ENCODE peak calls at places on chromosomes 6 and 20, in four cellular contexts. I, Y, F and J are unnamed samples.

GRCh38 chr20:44745560-44746366 is at the start of gene KCNK15:
- DNase-seq in Y (peak; percentile 77), F (no peak), I (peak; percentile 17), J (no peak)

GRCh38 chr6:151239603-151240035 is at the start of gene AKAP12:
- DNase-seq in I (peak; percentile 45), F (peak; percentile 68), Y (peak; percentile 89), J (no peak)

GRCh38 chr6:89385156-89385667 is 26.9 kb downstream of the RRAGD start:
- DNase-seq in F (peak; percentile 55), I (no peak), Y (peak; percentile 77), J (peak; percentile 40)

GRCh38 chr20:4038047-4038459 is 22.7 kb upstream of the RNF24 start:
- DNase-seq in Y (peak; percentile 84), F (peak; percentile 73), I (peak; percentile 67), J (peak; percentile 81)

GRCh38 chr6:13992417-13993055 is 67.8 kb downstream of the RNF182 start:
- DNase-seq in I (peak; percentile 86), Y (no peak), F (peak; percentile 93), J (peak; percentile 66)

GRCh38 chr6:130578713-130579112 is 212.9 kb downstream of the TMEM200A start:
- DNase-seq in F (no peak), I (no peak), Y (no peak), J (no peak)

GRCh38 chr20:5085380-5085779 is 34.4 kb downstream of the PCNA start:
- DNase-seq in I (no peak), F (no peak), Y (no peak), J (no peak)

GRCh38 chr20:14830899-14831298 is 493.5 kb upstream of the FLRT3 start:
- DNase-seq in F (no peak), I (no peak), Y (no peak), J (no peak)

GRCh38 chr6:39865011-39865888 is 69.0 kb downstream of the MOCS1 start:
- DNase-seq in I (peak; percentile 60), F (peak; percentile 65), Y (peak; percentile 84), J (peak; percentile 42)

GRCh38 chr6:443621-444175 is 52.1 kb downstream of the IRF4 start:
- DNase-seq in F (no peak), Y (no peak), I (no peak), J (no peak)

GRCh38 chr6:123316733-123317323 is 319.9 kb downstream of the TRDN start:
- DNase-seq in Y (no peak), I (peak; percentile 4), F (peak; percentile 33), J (peak; percentile 36)

GRCh38 chr6:142846883-142847287 is 98.1 kb downstream of the HIVEP2 start:
- DNase-seq in Y (no peak), F (peak; percentile 92), I (peak; percentile 95), J (peak; percentile 91)

GRCh38 chr6:66735106-66735890 is 1028.3 kb upstream of the EYS start:
- DNase-seq in F (no peak), I (no peak), Y (no peak), J (peak; percentile 37)

GRCh38 chr20:1830240-1830639 is 65.0 kb upstream of the SIRPA start:
- DNase-seq in I (peak; percentile 99), Y (no peak), F (peak; percentile 96), J (peak; percentile 93)

GRCh38 chr6:127971945-127972391 is 71.1 kb upstream of the THEMIS start:
- DNase-seq in Y (no peak), I (peak; percentile 70), F (peak; percentile 30), J (peak; percentile 79)

GRCh38 chr6:95091823-95092436 is 485.4 kb upstream of the MANEA start:
- DNase-seq in I (peak; percentile 72), F (peak; percentile 63), Y (no peak), J (peak; percentile 83)

GRCh38 chr6:12200025-12200424 is 90.1 kb upstream of the EDN1 start:
- DNase-seq in I (no peak), Y (no peak), F (no peak), J (no peak)

GRCh38 chr6:15621203-15622044 is 41.4 kb downstream of the DTNBP1 start:
- DNase-seq in F (peak; percentile 25), Y (peak; percentile 68), I (peak; percentile 30), J (no peak)

GRCh38 chr20:5511082-5511481 is 194.3 kb upstream of the PROKR2 start:
- DNase-seq in Y (no peak), I (no peak), F (no peak), J (no peak)

GRCh38 chr6:89602713-89603112 is 35.8 kb downstream of the LYRM2 start:
- DNase-seq in F (no peak), I (no peak), Y (no peak), J (no peak)

GRCh38 chr6:72954736-72955135 is 270.6 kb downstream of the KHDC1L start:
- DNase-seq in I (no peak), F (no peak), Y (no peak), J (peak; percentile 23)

GRCh38 chr6:138278326-138278725 is 60.0 kb upstream of the PBOV1 start:
- DNase-seq in Y (no peak), F (peak; percentile 48), I (peak; percentile 2), J (peak; percentile 43)

GRCh38 chr20:37669062-37669772 is 24.6 kb upstream of the CTNNBL1 start:
- DNase-seq in I (no peak), F (no peak), Y (no peak), J (no peak)

GRCh38 chr6:109454483-109455160 is 950 bp downstream of the MICAL1 start:
- DNase-seq in I (peak; percentile 28), F (no peak), Y (peak; percentile 77), J (peak; percentile 47)

GRCh38 chr6:109455161-109455501 is 441 bp downstream of the MICAL1 start:
- DNase-seq in Y (no peak), I (no peak), F (no peak), J (no peak)

GRCh38 chr6:109456283-109456583 is 661 bp upstream of the MICAL1 start:
- DNase-seq in I (no peak), Y (no peak), F (no peak), J (no peak)

GRCh38 chr6:109456710-109457595 is 1.4 kb upstream of the MICAL1 start:
- DNase-seq in Y (peak; percentile 82), I (peak; percentile 31), F (peak; percentile 80), J (peak; percentile 37)

DNA sequence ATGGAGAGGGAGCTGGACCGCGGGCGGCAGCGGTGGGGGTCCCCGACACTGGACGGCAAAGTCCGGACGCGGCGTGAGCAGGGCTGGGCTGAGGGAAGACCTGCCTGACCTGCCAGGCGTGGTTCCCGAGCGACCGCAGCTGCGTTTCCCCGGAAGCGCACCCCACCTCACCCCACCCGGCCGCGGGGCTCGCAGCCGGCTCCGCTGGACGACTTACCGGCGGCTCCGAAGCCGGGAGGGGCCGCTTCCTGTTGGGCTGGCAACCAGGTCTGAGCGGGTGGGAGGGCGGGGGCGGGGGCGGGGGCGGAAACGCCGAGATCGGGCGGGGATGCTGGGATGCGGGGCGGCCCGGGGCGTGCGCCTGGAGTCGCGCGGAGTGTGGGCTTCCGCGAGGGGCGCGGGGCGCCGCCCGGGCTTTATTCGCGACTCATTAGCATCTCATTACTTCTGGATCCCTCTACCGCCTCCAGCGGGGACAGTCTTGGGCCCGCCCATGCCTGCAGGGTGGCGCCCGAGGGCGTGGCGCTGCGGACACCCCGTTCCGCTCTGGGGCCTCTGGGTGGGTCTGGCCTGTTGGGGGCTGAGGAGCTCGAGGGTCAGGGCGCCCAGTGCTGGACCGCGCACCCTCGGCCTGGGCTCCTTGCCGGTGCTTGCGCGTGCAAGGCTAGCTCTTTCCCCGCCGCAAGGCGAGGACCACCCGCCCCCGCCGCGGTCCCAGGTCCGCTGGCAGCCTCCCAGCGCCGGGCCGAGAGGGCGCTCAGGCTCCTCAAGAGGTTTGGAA is at the start of gene MICAL1:
- DNase-seq in I (peak; percentile 24), F (no peak), Y (peak; percentile 82), J (peak; percentile 60)
- TF ChIP-seq CTCF in I (peak; percentile 33), F (peak; percentile 19), Y (peak; percentile 28), J (peak; percentile 42)

DNA sequence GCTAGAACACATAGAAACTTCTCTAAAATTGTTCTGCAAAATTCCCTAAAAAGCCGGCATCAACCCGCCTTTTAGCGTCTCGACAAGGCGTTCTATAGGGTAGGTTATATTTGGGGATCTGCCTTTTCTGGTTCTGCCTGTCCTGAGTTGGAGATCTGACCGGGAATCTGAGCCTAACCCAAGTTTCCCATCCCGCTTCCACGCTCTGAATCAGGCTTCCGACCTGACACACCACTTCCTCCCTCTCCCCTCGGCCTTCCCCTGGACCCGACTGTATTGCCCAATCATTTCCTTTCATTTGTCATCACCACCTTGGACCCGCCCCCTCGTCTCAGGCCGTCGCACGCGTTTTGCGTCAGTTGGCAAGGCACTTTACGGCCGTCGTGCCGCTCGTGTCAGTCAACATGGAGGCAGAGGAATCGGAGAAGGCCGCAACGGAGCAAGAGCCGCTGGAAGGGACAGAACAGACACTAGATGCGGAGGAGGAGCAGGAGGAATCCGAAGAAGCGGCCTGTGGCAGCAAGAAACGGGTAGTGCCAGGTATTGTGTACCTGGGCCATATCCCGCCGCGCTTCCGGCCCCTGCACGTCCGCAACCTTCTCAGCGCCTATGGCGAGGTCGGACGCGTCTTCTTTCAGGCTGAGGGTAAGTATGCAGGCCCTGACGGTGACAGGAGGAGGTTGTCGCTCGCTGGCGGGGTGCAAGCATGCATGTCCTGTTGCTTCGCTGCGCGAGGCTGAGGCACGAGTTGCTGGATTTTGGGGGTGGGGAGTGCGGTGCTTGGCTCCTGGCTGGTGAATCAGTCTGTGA is at the start of gene ABT1:
- DNase-seq in F (peak; percentile 99), Y (peak; percentile 99), I (peak; percentile 98), J (peak; percentile 98)
- TF ChIP-seq CTCF in F (no peak), Y (no peak), I (no peak), J (no peak)

GRCh38 chr20:57465943-57466342 is 59.0 kb downstream of the CTCFL start:
- DNase-seq in Y (no peak), F (no peak), I (no peak), J (no peak)
- TF ChIP-seq CTCF in Y (no peak), F (no peak), I (no peak), J (peak; percentile 22)

GRCh38 chr6:4488389-4488788 is 287.8 kb upstream of the CDYL start:
- DNase-seq in I (no peak), F (no peak), Y (no peak), J (no peak)
- TF ChIP-seq CTCF in I (no peak), F (no peak), Y (no peak), J (no peak)

GRCh38 chr6:84569882-84570281 is 194.5 kb downstream of the TBX18 start:
- DNase-seq in Y (no peak), F (no peak), I (no peak), J (no peak)

DNA sequence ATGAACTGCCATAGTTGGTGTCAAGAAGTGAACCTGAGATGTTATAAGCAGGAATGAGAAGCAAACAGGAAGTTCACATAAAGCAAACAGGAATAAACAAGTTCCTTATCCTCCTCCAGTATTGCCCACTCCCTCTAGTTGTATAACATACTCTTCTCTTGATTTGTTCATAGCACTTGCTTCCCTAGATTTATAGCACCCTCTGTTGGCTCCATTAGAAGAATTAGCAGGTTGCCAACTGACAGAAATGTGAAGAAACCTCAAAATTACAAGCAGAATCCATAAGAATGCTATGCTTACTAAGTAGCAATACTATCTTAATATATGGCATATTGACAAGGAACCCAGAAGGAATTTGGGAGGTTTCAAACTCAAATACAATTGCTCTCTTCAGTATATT is 195.4 kb downstream of the TBX18 start:
- DNase-seq in F (peak; percentile 73), Y (no peak), I (peak; percentile 7), J (peak; percentile 67)
- TF ChIP-seq CTCF in F (peak; percentile 49), Y (no peak), I (peak; percentile 20), J (peak; percentile 41)

GRCh38 chr6:36979343-36979742 is 6.7 kb downstream of the MTCH1 start:
- DNase-seq in Y (peak; percentile 87), F (peak; percentile 62), I (peak; percentile 41), J (peak; percentile 50)
- TF ChIP-seq CTCF in Y (peak; percentile 59), F (peak; percentile 85), I (peak; percentile 40), J (peak; percentile 76)